ENCODE peak calls at places on chromosome 6, in five cellular contexts. K is cardiac muscle cell; M is anterior cingulate cortex; U is cerebellar cortex; O is stimulated activated CD4-positive, alpha-beta T cell treated with anti-CD3 and anti-CD28 coated beads, Interleukin-2, amount 100 ng/mL, for 48 hours. F is an unnamed sample.

GRCh38 chr6:35299674-35300073 is 2.1 kb downstream of the DEF6 start:
- DNase-seq in K (no peak), M (no peak), U (no peak), O (no peak), F (no peak)

GRCh38 chr6:73513496-73513854 is 7.4 kb downstream of the EEF1A1 start:
- DNase-seq in K (peak; percentile 29), M (no peak), U (no peak), O (no peak), F (no peak)

GRCh38 chr6:90241229-90241873 is 55.3 kb downstream of the BACH2 start:
- DNase-seq in K (no peak), M (no peak), U (peak; percentile 10), O (no peak), F (no peak)

GRCh38 chr6:135871878-135872277 is 20.4 kb downstream of the PDE7B start:
- DNase-seq in K (peak; percentile 61), M (no peak), U (no peak), O (no peak), F (no peak)

GRCh38 chr6:73612611-73613010 is 41.2 kb downstream of the SLC17A5 start:
- DNase-seq in K (no peak), M (no peak), U (no peak), O (no peak), F (no peak)

GRCh38 chr6:38241200-38241599 is 398.5 kb downstream of the BTBD9 start:
- DNase-seq in K (no peak), M (no peak), U (no peak), O (no peak), F (no peak)

GRCh38 chr6:108757357-108757756 is 90.9 kb upstream of the ARMC2 start:
- DNase-seq in K (no peak), M (no peak), U (no peak), O (no peak), F (no peak)

GRCh38 chr6:134295953-134296553 is 21.9 kb downstream of the SGK1 start:
- DNase-seq in K (peak; percentile 99), M (no peak), U (peak; percentile 86), O (no peak), F (peak; percentile 26)

GRCh38 chr6:129744880-129745237 is 34.9 kb upstream of the ARHGAP18 start:
- DNase-seq in K (no peak), M (no peak), U (no peak), O (no peak), F (no peak)

GRCh38 chr6:76495909-76496308 is 423.4 kb upstream of the IMPG1 start:
- DNase-seq in K (no peak), M (no peak), U (no peak), O (no peak), F (no peak)

GRCh38 chr6:141488466-141488865 is 644.3 kb upstream of the GJE1 start:
- DNase-seq in K (peak; percentile 28), M (no peak), U (no peak), O (no peak), F (no peak)

GRCh38 chr6:124964084-124964763 is 2.0 kb downstream of the RNF217 start:
- DNase-seq in K (peak; percentile 69), M (no peak), U (peak; percentile 53), O (no peak), F (peak; percentile 72)

GRCh38 chr6:156998824-156999330 is 221.7 kb downstream of the ARID1B start:
- DNase-seq in K (no peak), M (no peak), U (no peak), O (no peak), F (no peak)

GRCh38 chr6:9064156-9064555 is 628.8 kb upstream of the SLC35B3 start:
- DNase-seq in K (no peak), M (no peak), U (no peak), O (no peak), F (no peak)

GRCh38 chr6:90194371-90194841 is 102.2 kb downstream of the BACH2 start:
- DNase-seq in K (no peak), M (no peak), U (no peak), O (no peak), F (no peak)

GRCh38 chr6:45699663-45700062 is 316.0 kb downstream of the CLIC5 start:
- DNase-seq in K (no peak), M (no peak), U (no peak), O (no peak), F (no peak)

GRCh38 chr6:63475707-63476106 is 96.6 kb upstream of the LOC128125822 start:
- DNase-seq in K (no peak), M (no peak), U (no peak), O (no peak), F (no peak)